ENCODE peak calls at places on chromosomes 13 and 19, in five cellular contexts. Y is right lobe of liver, G is heart right ventricle, S is PC-3, N is fibroblast of the aortic adventitia. F is an unnamed sample.

GRCh38 chr13:28031220-28031903 is 42.9 kb upstream of the URAD start:
- DNase-seq in N (no peak), S (no peak), Y (peak; percentile 35), G (peak; percentile 28), F (peak; percentile 59)

GRCh38 chr13:40285634-40286033 is 380.8 kb downstream of the FOXO1 start:
- DNase-seq in Y (no peak), G (no peak), N (no peak), S (no peak), F (no peak)

GRCh38 chr13:113732176-113732960 is 26.7 kb upstream of the TMEM255B start:
- DNase-seq in G (no peak), N (no peak), S (no peak), Y (no peak), F (no peak)

GRCh38 chr13:50733392-50733791 is 110.1 kb downstream of the DLEU7 start:
- DNase-seq in Y (no peak), S (no peak), N (no peak), G (no peak), F (no peak)

GRCh38 chr19:46900341-46900740 is 39.5 kb downstream of the ARHGAP35 start:
- DNase-seq in N (no peak), G (no peak), Y (no peak), S (no peak), F (no peak)

GRCh38 chr13:109672545-109672944 is 113.8 kb downstream of the IRS2 start:
- DNase-seq in Y (no peak), N (no peak), S (no peak), G (no peak), F (no peak)

GRCh38 chr13:21913010-21913409 is 242.1 kb downstream of the FGF9 start:
- DNase-seq in G (no peak), Y (no peak), S (no peak), N (no peak), F (no peak)

GRCh38 chr13:113645329-113645728 is 12.7 kb downstream of the ATP4B start:
- DNase-seq in S (no peak), G (no peak), N (no peak), Y (no peak), F (no peak)

GRCh38 chr13:53336441-53337160 is 308.0 kb downstream of the OLFM4 start:
- DNase-seq in G (no peak), S (no peak), Y (no peak), N (no peak), F (no peak)

GRCh38 chr13:100811906-100812305 is 137.3 kb upstream of the TMTC4 start:
- DNase-seq in G (no peak), N (no peak), S (no peak), Y (no peak), F (no peak)

GRCh38 chr13:30071890-30072817 is 221.7 kb upstream of the UBL3 start:
- DNase-seq in S (peak; percentile 12), G (no peak), Y (no peak), N (no peak), F (no peak)

GRCh38 chr13:39776439-39776838 is 121.0 kb downstream of the COG6 start:
- DNase-seq in N (peak; percentile 76), S (peak; percentile 64), G (no peak), Y (no peak), F (no peak)

GRCh38 chr19:23098286-23098685 is 18.5 kb upstream of the ZNF730 start:
- DNase-seq in S (no peak), N (no peak), G (no peak), Y (no peak), F (no peak)

GRCh38 chr19:23098988-23099387 is 17.8 kb upstream of the ZNF730 start:
- DNase-seq in S (no peak), Y (no peak), G (no peak), N (no peak), F (no peak)

GRCh38 chr19:23095406-23095805 is 21.4 kb upstream of the ZNF730 start:
- DNase-seq in Y (no peak), S (no peak), N (no peak), G (no peak), F (no peak)

DNA sequence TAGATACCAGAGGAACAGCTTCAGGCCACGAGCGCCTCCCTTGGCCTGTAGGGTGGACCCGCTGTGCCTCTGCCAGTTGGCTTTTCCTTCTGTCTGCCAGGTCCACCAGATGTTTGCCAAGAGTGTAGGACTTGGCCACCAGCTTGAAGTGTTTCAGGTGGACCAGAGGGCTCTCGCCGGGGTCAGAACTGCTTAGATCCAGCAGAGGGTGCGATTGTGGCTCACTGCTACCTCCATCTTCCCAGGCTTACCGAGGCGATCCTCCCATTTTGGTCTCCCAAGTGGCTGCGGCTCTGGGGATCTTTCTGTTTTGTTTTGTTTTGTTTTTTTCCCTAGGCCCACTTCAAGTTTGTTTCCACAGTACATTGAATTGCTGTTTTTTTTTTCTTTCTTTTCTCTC is 23.0 kb upstream of the ZNF730 start:
- DNase-seq in G (no peak), Y (no peak), S (no peak), N (no peak), F (no peak)
- TF ChIP-seq CTCF in G (no peak), Y (no peak), S (no peak), N (no peak), F (no peak)

GRCh38 chr13:88376762-88377388 is 705.7 kb downstream of the SLITRK5 start:
- DNase-seq in S (no peak), G (no peak), N (no peak), Y (no peak), F (no peak)

GRCh38 chr13:88377852-88378251 is 706.7 kb downstream of the SLITRK5 start:
- DNase-seq in G (no peak), Y (no peak), N (no peak), S (no peak), F (no peak)
- H3K4me3 ChIP-seq in G (no peak overlapping the region), Y (no peak overlapping the region), N (no peak overlapping the region), S (no peak overlapping the region), F (no peak overlapping the region)

GRCh38 chr13:51874651-51875050 is 12.9 kb downstream of the CCDC70 start:
- DNase-seq in N (no peak), Y (no peak), G (no peak), S (no peak), F (no peak)
- TF ChIP-seq CTCF in N (no peak), Y (no peak), G (no peak), S (no peak), F (no peak)

GRCh38 chr13:72539925-72540324 is 187.5 kb downstream of the MZT1 start:
- DNase-seq in N (no peak), Y (no peak), G (no peak), S (no peak), F (no peak)

GRCh38 chr13:72544042-72544441 is 183.4 kb downstream of the MZT1 start:
- DNase-seq in Y (no peak), G (no peak), S (no peak), N (no peak), F (no peak)

GRCh38 chr13:72542241-72542640 is 185.2 kb downstream of the MZT1 start:
- DNase-seq in N (no peak), Y (no peak), G (no peak), S (no peak), F (no peak)

GRCh38 chr13:72540818-72541217 is 186.6 kb downstream of the MZT1 start:
- DNase-seq in G (no peak), Y (no peak), N (no peak), S (no peak), F (no peak)

DNA sequence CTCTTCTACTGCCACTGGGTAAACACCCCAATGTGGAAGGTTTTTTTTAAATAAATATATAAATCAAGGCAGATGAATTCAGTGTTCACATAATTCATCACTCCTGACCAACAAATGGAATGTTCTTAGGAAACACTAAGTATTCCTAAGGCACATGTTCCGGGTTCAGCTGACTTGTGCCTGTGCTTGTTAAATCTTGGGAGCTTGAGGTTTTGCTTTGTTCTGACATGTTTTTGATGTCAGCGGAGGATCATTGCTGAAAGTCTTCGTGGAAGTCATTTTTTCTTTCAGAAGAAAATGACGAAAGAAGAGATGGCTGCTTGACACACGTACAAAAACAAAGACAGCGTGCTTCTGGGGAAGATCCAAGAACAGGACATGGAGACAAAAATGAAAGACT is 185.8 kb downstream of the MZT1 start:
- DNase-seq in S (no peak), Y (no peak), N (no peak), G (no peak), F (no peak)
- H3K4me3 ChIP-seq in S (no peak overlapping the region), Y (no peak overlapping the region), N (no peak overlapping the region), G (no peak overlapping the region), F (no peak overlapping the region)

DNA sequence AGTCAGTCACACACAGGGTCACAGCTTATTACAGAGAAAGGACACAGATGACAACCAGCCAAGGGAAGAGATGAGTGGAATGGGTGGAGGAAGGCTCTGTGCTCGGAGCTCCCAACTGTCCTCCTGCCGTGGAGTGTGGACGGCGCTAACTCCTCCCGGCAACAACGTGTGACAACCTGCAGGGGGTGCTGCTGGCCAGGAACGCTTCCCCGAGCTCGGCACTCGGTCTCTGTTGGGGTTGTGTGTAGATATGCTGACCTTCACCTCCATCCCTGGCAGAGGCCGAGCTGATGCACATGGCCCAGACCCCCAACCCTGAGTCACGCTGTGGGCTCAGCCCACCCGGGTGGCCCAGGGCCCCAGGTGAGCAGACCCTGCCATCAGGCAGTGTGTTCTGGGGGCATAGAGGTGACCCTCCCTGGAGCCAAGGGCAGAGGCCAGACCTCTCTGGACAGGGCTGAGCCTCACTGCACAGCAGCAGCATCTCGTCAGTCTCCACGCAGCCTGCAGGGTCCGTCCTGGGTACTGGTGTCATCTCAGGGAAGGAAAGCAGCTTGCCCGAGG is 14.1 kb downstream of the ZNF444 start:
- DNase-seq in S (no peak), N (no peak), G (no peak), Y (no peak), F (no peak)
- TF ChIP-seq CTCF in S (peak; percentile 57), N (peak; percentile 28), G (peak; percentile 45), Y (peak; percentile 34), F (peak; percentile 32)

GRCh38 chr19:1039646-1040475 is at the start of gene ABCA7:
- DNase-seq in S (peak; percentile 98), N (peak; percentile 97), Y (peak; percentile 99), G (peak; percentile 98), F (peak; percentile 99)

GRCh38 chr19:1040476-1041271 is 767 bp downstream of the ABCA7 start:
- DNase-seq in Y (peak; percentile 92), S (peak; percentile 91), N (peak; percentile 93), G (peak; percentile 92), F (peak; percentile 90)

GRCh38 chr19:1041835-1042685 is 2.2 kb downstream of the ABCA7 start:
- DNase-seq in G (no peak), S (peak; percentile 70), N (no peak), Y (peak; percentile 24), F (no peak)

GRCh38 chr19:1042689-1043511 is 3.0 kb downstream of the ABCA7 start:
- DNase-seq in S (no peak), G (no peak), N (no peak), Y (peak; percentile 33), F (no peak)

GRCh38 chr19:1041272-1041834 is 1.4 kb downstream of the ABCA7 start:
- DNase-seq in Y (peak; percentile 31), G (no peak), N (no peak), S (no peak), F (no peak)
- H3K4me3 ChIP-seq in Y (peak overlapping the region; percentile 47), G (peak overlapping the region; percentile 48), N (peak overlapping the region; percentile 60), S (peak overlapping the region; percentile 77), F (peak overlapping the region; percentile 75)

DNA sequence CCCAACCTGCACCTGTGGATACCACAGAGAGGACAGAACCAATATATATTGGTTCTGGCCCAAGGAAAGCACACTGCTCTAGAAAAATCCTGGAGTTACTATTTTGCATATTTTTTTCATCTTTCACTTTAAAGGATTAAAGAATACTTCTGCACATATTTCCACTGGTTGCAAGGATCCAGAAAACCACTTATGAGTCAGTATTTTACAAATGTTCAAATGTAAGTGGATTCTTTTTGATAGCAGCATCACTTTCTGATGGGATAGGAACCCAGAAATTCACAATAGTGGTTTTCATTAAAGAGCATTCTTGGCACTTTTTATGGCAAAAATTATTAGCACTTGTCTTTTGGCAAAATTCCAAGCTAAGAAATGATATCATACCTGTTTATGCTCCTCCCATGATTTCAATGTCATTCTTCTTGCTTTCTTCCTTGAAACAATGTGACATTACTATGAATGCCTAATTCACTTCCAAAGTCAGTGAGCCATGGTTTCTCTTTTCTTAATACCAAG is 38.2 kb downstream of the MZT1 start:
- DNase-seq in N (no peak), Y (no peak), S (no peak), G (no peak), F (no peak)
- TF ChIP-seq CTCF in N (no peak), Y (no peak), S (no peak), G (no peak), F (no peak)

F was measured in GM06990.